ENCODE peak calls at places on chromosomes 4 and X, in six cellular contexts. P, X, N, B, U and J are unnamed samples.

GRCh38 chr4:123587983-123588494 is 191.4 kb downstream of the SPRY1 start:
- DNase-seq in B (peak; percentile 68), X (peak; percentile 43), P (peak; percentile 64), U (peak; percentile 52), N (peak; percentile 76), J (no peak)

GRCh38 chr4:166458756-166459155 is 585.7 kb downstream of the TLL1 start:
- DNase-seq in X (no peak), P (no peak), N (no peak), B (no peak), U (no peak), J (no peak)

GRCh38 chrX:77160301-77160700 is 286.9 kb upstream of the FGF16 start:
- DNase-seq in N (no peak), U (no peak), X (no peak), B (no peak), P (no peak), J (no peak)

GRCh38 chrX:154028502-154029184 is 8.9 kb upstream of the IRAK1 start:
- DNase-seq in X (no peak), U (no peak), N (peak; percentile 63), P (no peak), B (no peak), J (no peak)

GRCh38 chrX:338281-338835 is 19.8 kb upstream of the GTPBP6 start:
- DNase-seq in N (no peak), P (no peak), X (no peak), U (no peak), B (no peak), J (no peak)

GRCh38 chr4:54076673-54077072 is 12.3 kb upstream of the CHIC2 start:
- DNase-seq in X (no peak), P (no peak), N (no peak), B (no peak), U (no peak), J (no peak)

GRCh38 chrX:45479835-45480422 is 279.3 kb upstream of the DIPK2B start:
- DNase-seq in P (peak; percentile 55), U (no peak), X (no peak), N (no peak), B (no peak), J (no peak)

GRCh38 chr4:91826186-91826585 is 477.6 kb upstream of the GRID2 start:
- DNase-seq in X (no peak), N (no peak), U (no peak), P (no peak), B (no peak), J (no peak)

GRCh38 chrX:38347136-38347535 is 5.3 kb upstream of the OTC start:
- DNase-seq in B (no peak), X (no peak), P (no peak), N (no peak), U (no peak), J (no peak)

DNA sequence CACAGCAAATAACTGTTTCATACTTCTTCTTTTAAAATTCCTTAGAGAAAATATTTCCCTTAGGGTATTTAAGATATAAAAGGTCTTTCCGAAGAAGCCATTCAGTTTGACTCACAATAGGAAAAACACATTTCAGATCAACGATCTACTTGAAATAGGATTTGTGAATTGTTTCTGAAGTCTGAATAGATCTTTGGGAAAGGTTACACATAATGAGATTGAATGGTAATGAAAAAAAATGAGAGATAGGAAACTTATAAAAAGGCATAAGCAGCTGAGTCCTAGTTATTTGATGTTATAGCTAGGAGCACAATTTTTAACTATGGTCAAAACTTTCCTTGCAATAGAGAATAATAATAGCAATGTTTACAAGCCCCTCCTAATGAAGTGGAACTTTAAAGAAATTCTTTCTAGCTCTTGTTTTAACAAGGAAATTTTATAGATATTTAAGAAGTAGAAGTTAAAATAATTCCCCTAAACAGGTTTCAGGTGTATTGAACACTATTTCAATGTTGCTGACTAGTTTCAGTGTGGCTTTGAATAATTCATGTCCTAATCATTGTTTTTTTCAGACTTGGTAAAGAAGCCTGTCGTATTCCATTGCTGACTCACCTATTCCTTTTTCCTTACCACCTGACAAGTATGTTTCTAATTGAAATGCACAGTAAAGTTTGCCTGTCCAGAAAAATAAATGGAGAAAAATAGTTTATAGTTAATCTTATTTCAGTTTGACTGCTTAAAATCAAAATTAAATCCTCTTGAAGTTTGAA is 89.1 kb downstream of the PCDH18 start:
- DNase-seq in U (no peak), N (no peak), P (no peak), X (no peak), B (no peak), J (no peak)
- H3K4me1 ChIP-seq in U (no peaks in the 10 kb centered on the region), N (no peaks in the 10 kb centered on the region), P (no peaks in the 10 kb centered on the region), X (no peaks in the 10 kb centered on the region), B (no peaks in the 10 kb centered on the region), J (no peaks in the 10 kb centered on the region)

GRCh38 chr4:79623125-79623905 is 215.3 kb upstream of the GK2 start:
- DNase-seq in B (no peak), N (no peak), U (no peak), X (no peak), P (no peak), J (no peak)
- TF ChIP-seq EP300 in B (no peak), N (no peak), U (no peak), X (no peak), P (no peak), J (no peak)

GRCh38 chrX:151155234-151155633 is 21.1 kb upstream of the GPR50 start:
- DNase-seq in X (no peak), P (no peak), N (no peak), U (no peak), B (no peak), J (no peak)

GRCh38 chrX:151151668-151152267 is 24.6 kb upstream of the GPR50 start:
- DNase-seq in B (no peak), P (peak; percentile 29), X (no peak), U (peak; percentile 37), N (peak; percentile 13), J (no peak)

GRCh38 chrX:151153086-151153485 is 23.3 kb upstream of the GPR50 start:
- DNase-seq in U (no peak), P (no peak), B (no peak), N (no peak), X (no peak), J (no peak)
- TF ChIP-seq CTCF in U (peak; percentile 41), P (peak; percentile 22), B (no peak), N (no peak), X (no peak), J (no peak)

DNA sequence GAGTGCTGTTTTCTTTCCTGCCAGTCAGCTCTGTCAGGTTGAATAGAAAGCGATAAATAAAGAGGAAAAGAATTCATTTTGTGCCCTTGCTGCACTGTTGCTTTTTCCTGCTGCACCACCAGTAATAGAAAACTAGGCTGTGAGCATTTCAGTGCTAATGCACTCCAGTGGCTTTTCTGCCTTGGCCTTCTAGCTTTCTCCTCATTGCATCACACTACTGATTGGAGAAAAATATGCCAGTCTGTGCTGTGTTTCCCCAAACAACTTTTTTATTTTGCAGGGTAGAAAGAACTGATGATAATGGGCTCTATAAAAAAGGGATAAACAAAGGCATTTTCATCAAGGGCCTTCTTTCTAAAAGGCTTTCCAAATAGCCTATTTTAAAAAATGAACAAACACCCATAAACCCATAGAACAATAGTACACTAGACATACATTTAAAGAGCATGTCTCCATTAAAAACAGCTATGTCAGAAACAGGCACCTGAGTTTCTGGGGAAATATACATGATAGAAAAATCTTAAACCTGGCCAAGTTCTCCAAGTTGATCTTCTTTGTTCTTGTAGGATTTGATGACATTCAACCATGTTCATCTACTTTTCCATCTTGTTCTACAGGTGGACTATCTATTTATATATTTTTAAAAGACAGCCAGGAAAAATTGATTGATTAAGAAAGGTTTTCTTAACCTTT is 86.3 kb downstream of the GPRIN3 start:
- DNase-seq in U (no peak), X (no peak), B (no peak), N (no peak), P (no peak), J (no peak)
- H3K4me1 ChIP-seq in U (no peaks in the 10 kb centered on the region), X (no peaks in the 10 kb centered on the region), B (no peaks in the 10 kb centered on the region), N (no peaks in the 10 kb centered on the region), P (no peaks in the 10 kb centered on the region), J (no peaks in the 10 kb centered on the region)

DNA sequence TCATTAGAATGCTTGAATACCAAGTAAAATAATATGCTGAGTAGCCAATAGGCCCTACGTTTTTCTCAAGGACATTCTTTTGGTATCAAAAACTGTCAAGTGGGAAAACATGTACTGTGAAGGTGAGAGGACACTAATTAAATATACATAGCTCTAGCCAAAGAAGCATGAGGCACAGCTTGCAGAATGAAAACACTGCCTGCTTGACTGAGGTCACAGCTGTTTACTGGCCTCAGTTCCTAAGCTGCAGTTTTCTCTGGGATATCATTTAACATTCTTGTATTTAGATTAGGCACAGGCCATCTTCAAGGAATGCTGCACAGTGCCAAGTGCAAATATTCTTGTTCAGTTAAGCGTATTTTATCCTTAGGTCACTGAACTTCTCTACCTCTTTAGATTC is 78.6 kb downstream of the NAP1L3 start:
- DNase-seq in B (no peak), P (no peak), N (no peak), U (no peak), X (no peak), J (no peak)
- TF ChIP-seq EP300 in B (no peak), P (no peak), N (no peak), U (no peak), X (no peak), J (no peak)

GRCh38 chrX:68650491-68650890 is 3.0 kb downstream of the STARD8 start:
- DNase-seq in B (no peak), U (no peak), N (no peak), X (no peak), P (no peak), J (no peak)
- TF ChIP-seq CTCF in B (no peak), U (no peak), N (no peak), X (no peak), P (no peak), J (no peak)

GRCh38 chr4:41575665-41576064 is 37.7 kb downstream of the LIMCH1 start:
- DNase-seq in P (no peak), U (no peak), N (no peak), X (no peak), B (no peak), J (no peak)

GRCh38 chr4:41573458-41574129 is 35.6 kb downstream of the LIMCH1 start:
- DNase-seq in N (no peak), P (no peak), X (no peak), U (no peak), B (no peak), J (no peak)

GRCh38 chr4:41571422-41571821 is 33.5 kb downstream of the LIMCH1 start:
- DNase-seq in N (no peak), U (no peak), X (no peak), P (no peak), B (no peak), J (no peak)

GRCh38 chr4:41572414-41572986 is 34.5 kb downstream of the LIMCH1 start:
- DNase-seq in P (no peak), N (no peak), X (no peak), U (no peak), B (no peak), J (no peak)

GRCh38 chr4:41575207-41575606 is 37.2 kb downstream of the LIMCH1 start:
- DNase-seq in B (no peak), N (no peak), P (no peak), X (no peak), U (no peak), J (no peak)
- H3K4me1 ChIP-seq in B (peaks cover 12% of the 10 kb centered on the region), N (no peaks in the 10 kb centered on the region), P (peaks cover 53% of the 10 kb centered on the region), X (peaks cover 12% of the 10 kb centered on the region), U (no peaks in the 10 kb centered on the region), J (peaks cover 2% of the 10 kb centered on the region)